ENCODE peak calls at places on chromosomes 7 and 10, in eight cellular contexts. K, B, X, S, G, R, Q and F are unnamed samples.

GRCh38 chr7:75896803-75897327 is 18.0 kb downstream of the RHBDD2 start:
- DNase-seq in K (no peak), B (no peak), X (no peak), S (no peak), G (no peak), R (no peak), Q (no peak), F (no peak)

GRCh38 chr7:138848056-138848975 is 50.3 kb upstream of the ATP6V0A4 start:
- DNase-seq in K (no peak), B (peak; percentile 57), X (no peak), S (no peak), G (no peak), R (no peak), Q (no peak), F (no peak)

GRCh38 chr10:37734971-37735370 is 122.4 kb downstream of the ZNF248 start:
- DNase-seq in K (no peak), B (peak; percentile 12), X (no peak), S (no peak), G (peak; percentile 31), R (peak; percentile 54), Q (no peak), F (no peak)

GRCh38 chr7:152142976-152143665 is 117.6 kb downstream of the GALNT11 start:
- DNase-seq in K (no peak), B (no peak), X (no peak), S (no peak), G (no peak), R (no peak), Q (no peak), F (no peak)

GRCh38 chr7:80644054-80644453 is 5.6 kb downstream of the CD36 start:
- DNase-seq in K (no peak), B (no peak), X (no peak), S (no peak), G (no peak), R (no peak), Q (no peak), F (no peak)

GRCh38 chr7:117277576-117277975 is 45.3 kb downstream of the WNT2 start:
- DNase-seq in K (no peak), B (no peak), X (no peak), S (no peak), G (no peak), R (no peak), Q (no peak), F (no peak)

GRCh38 chr10:97069576-97070362 is 116.0 kb downstream of the SLIT1 start:
- DNase-seq in K (peak; percentile 24), B (no peak), X (no peak), S (no peak), G (no peak), R (peak; percentile 8), Q (no peak), F (no peak)

GRCh38 chr7:155858521-155859061 is 46.3 kb upstream of the SHH start:
- DNase-seq in K (no peak), B (peak; percentile 28), X (no peak), S (no peak), G (no peak), R (peak; percentile 23), Q (no peak), F (no peak)

GRCh38 chr10:100528885-100529472 is 692 bp downstream of the NDUFB8 start:
- DNase-seq in K (no peak), B (no peak), X (peak; percentile 30), S (no peak), G (no peak), R (no peak), Q (no peak), F (no peak)

GRCh38 chr7:131948434-131949053 is 392.1 kb upstream of the PODXL start:
- DNase-seq in K (no peak), B (no peak), X (no peak), S (no peak), G (no peak), R (no peak), Q (peak; percentile 56), F (peak; percentile 25)

GRCh38 chr10:86139066-86139657 is 227.4 kb downstream of the GRID1 start:
- DNase-seq in K (peak; percentile 1), B (no peak), X (peak; percentile 64), S (no peak), G (peak; percentile 4), R (no peak), Q (peak; percentile 53), F (peak; percentile 76)

GRCh38 chr7:155644971-155645509 is 579 bp downstream of the RBM33 start:
- DNase-seq in K (no peak), B (no peak), X (peak; percentile 63), S (peak; percentile 72), G (no peak), R (no peak), Q (peak; percentile 29), F (peak; percentile 45)

GRCh38 chr10:107544706-107545520 is 380.4 kb upstream of the SORCS1 start:
- DNase-seq in K (no peak), B (no peak), X (peak; percentile 8), S (no peak), G (no peak), R (no peak), Q (peak; percentile 47), F (peak; percentile 51)

GRCh38 chr10:110643670-110644597 is at the start of gene RBM20:
- DNase-seq in K (peak; percentile 5), B (no peak), X (peak; percentile 52), S (no peak), G (no peak), R (no peak), Q (peak; percentile 81), F (peak; percentile 59)

GRCh38 chr7:159159731-159160130 is 15.1 kb upstream of the VIPR2 start:
- DNase-seq in K (no peak), B (no peak), X (no peak), S (no peak), G (no peak), R (no peak), Q (no peak), F (no peak)

GRCh38 chr10:14405076-14406065 is 74.6 kb upstream of the FRMD4A start:
- DNase-seq in K (no peak), B (peak; percentile 99), X (no peak), S (no peak), G (no peak), R (peak; percentile 49), Q (no peak), F (no peak)

GRCh38 chr10:116995648-116996047 is 9.3 kb downstream of the SHTN1 start:
- DNase-seq in K (no peak), B (no peak), X (peak; percentile 27), S (no peak), G (no peak), R (no peak), Q (no peak), F (no peak)

GRCh38 chr10:74681917-74682627 is 144.3 kb upstream of the KAT6B start:
- DNase-seq in K (no peak), B (peak; percentile 27), X (no peak), S (no peak), G (no peak), R (no peak), Q (no peak), F (no peak)

GRCh38 chr7:22617166-22617565 is 109.8 kb upstream of the IL6 start:
- DNase-seq in K (no peak), B (no peak), X (no peak), S (no peak), G (no peak), R (no peak), Q (no peak), F (no peak)

GRCh38 chr7:255721-256361 is 34.1 kb upstream of the FOXL3 start:
- DNase-seq in K (no peak), B (no peak), X (no peak), S (no peak), G (no peak), R (no peak), Q (no peak), F (no peak)

GRCh38 chr10:8050561-8051108 is 3.9 kb upstream of the GATA3 start:
- DNase-seq in K (no peak), B (peak; percentile 18), X (peak; percentile 64), S (no peak), G (no peak), R (no peak), Q (no peak), F (no peak)

GRCh38 chr10:132916956-132917666 is 25.3 kb downstream of the CFAP46 start:
- DNase-seq in K (no peak), B (no peak), X (no peak), S (no peak), G (no peak), R (no peak), Q (no peak), F (no peak)

GRCh38 chr7:41893656-41894055 is 190.8 kb upstream of the INHBA start:
- DNase-seq in K (no peak), B (no peak), X (no peak), S (no peak), G (no peak), R (no peak), Q (no peak), F (no peak)

GRCh38 chr10:60733189-60733815 is 45.0 kb upstream of the CDK1 start:
- DNase-seq in K (no peak), B (no peak), X (peak; percentile 88), S (peak; percentile 62), G (no peak), R (no peak), Q (peak; percentile 10), F (peak; percentile 69)
- TF ChIP-seq CTCF in K (no peak), B (peak; percentile 5), X (peak; percentile 44), S (peak; percentile 51), G (peak; percentile 35), R (peak; percentile 13), Q (no peak), F (peak; percentile 67)

DNA sequence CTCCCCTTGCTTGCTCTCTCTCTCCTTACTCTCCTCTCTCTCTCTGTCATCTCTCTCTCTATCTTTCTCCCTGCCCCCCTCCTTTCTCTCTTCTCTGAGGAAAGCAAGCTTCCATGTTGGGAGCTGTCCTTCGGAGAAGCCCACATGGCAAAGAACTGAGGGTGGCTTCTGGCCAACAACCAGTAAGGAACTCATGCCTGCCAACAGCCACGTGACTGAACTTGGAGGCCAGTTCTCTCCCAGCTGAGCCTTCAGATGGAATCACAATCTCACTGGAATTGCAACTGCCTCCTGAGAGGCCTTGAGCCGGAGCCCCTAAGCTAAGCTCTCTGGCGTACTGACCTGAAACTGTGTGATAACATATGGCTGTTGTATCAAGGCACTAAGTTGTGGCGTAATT is 12.0 kb upstream of the DHTKD1 start:
- DNase-seq in K (no peak), B (no peak), X (no peak), S (no peak), G (no peak), R (no peak), Q (no peak), F (no peak)
- TF ChIP-seq CTCF in K (no peak), B (no peak), X (no peak), S (no peak), G (no peak), R (no peak), Q (no peak), F (no peak)

GRCh38 chr10:112191223-112191622 is 7.7 kb upstream of the GPAM start:
- DNase-seq in K (no peak), B (no peak), X (no peak), S (no peak), G (no peak), R (no peak), Q (no peak), F (no peak)
- TF ChIP-seq CTCF in K (no peak), B (no peak), X (no peak), S (no peak), G (no peak), R (no peak), Q (no peak), F (no peak)

DNA sequence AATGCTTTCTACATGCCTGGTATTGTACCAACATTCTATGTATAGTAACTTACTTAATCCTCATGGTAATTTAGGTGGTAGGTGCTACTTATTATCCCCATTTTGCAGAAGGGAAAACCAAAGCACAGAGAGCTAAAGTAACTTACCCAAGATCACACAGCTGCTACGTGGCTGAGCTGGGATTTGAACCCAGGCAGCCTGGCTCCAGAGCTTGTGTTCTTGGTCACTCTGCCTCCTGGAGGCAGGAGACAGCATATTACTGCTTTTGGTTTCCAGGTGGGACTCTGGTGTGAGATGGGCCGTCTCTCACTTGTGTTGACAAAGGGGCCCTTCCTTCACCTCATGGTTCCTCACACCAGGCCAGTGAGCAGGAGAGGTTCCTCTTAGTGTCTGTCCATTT is 79.8 kb upstream of the PPIF start:
- DNase-seq in K (no peak), B (no peak), X (no peak), S (no peak), G (no peak), R (no peak), Q (no peak), F (no peak)
- TF ChIP-seq CTCF in K (no peak), B (no peak), X (peak; percentile 18), S (no peak), G (no peak), R (peak; percentile 58), Q (peak; percentile 13), F (peak; percentile 41)